ENCODE peak calls at places on chromosomes 12 and 14, in seven cellular contexts. F is fibroblast of lung, D is adrenal gland, C is GM23338, R is testis, I is HCT116, T is neural progenitor cell. G is an unnamed sample. For H3K36me3, the result is how much of the 10 kb centered on the place peaks cover.

GRCh38 chr14:71005076-71005475 is 97.8 kb downstream of the PCNX1 start:
- DNase-seq in C (no peak), F (no peak), D (no peak), T (no peak), I (no peak), R (no peak), G (no peak)

GRCh38 chr12:124768462-124769165 is 95.0 kb downstream of the SCARB1 start:
- DNase-seq in D (no peak), R (no peak), I (no peak), F (no peak), C (no peak), T (no peak), G (no peak)

GRCh38 chr14:73789996-73790581 is 61.5 kb upstream of the PTGR2 start:
- DNase-seq in D (peak), T (no peak), F (peak), R (peak), C (no peak), I (no peak), G (peak)

GRCh38 chr12:130240831-130241590 is 78.7 kb downstream of the FZD10 start:
- DNase-seq in D (no peak), R (no peak), I (no peak), F (no peak), T (no peak), C (no peak), G (no peak)

GRCh38 chr14:20412422-20412821 is 879 bp downstream of the TEP1 start:
- DNase-seq in F (peak), D (no peak), R (no peak), T (no peak), I (no peak), C (peak), G (no peak)

GRCh38 chr14:92472860-92473259 is 40.7 kb upstream of the RIN3 start:
- DNase-seq in T (no peak), I (no peak), F (no peak), D (no peak), R (peak), C (no peak), G (no peak)

GRCh38 chr12:52074006-52074405 is 4.2 kb downstream of the ATG101 start:
- DNase-seq in I (no peak), C (no peak), T (no peak), F (peak), D (no peak), R (peak), G (peak)

GRCh38 chr14:69636051-69636639 is 24.7 kb downstream of the SUSD6 start:
- DNase-seq in D (no peak), T (no peak), F (no peak), I (no peak), C (no peak), R (no peak), G (peak)

GRCh38 chr12:28253175-28253641 is 63.0 kb downstream of the CCDC91 start:
- DNase-seq in T (no peak), C (no peak), D (no peak), R (no peak), I (no peak), F (peak), G (no peak)

GRCh38 chr12:15788266-15789214 is 648 bp downstream of the EPS8 start:
- DNase-seq in I (peak), R (peak), F (peak), D (peak), C (peak), T (peak), G (peak)

GRCh38 chr12:47376937-47377336 is 297.2 kb upstream of the AMIGO2 start:
- DNase-seq in C (no peak), D (peak), T (no peak), I (no peak), R (no peak), F (peak), G (no peak)

GRCh38 chr12:32302218-32302826 is 97.0 kb upstream of the FGD4 start:
- DNase-seq in D (no peak), C (peak), T (peak), F (peak), R (no peak), I (peak), G (no peak)

GRCh38 chr12:57472391-57472790 is 7.3 kb downstream of the ARHGAP9 start:
- DNase-seq in I (no peak), R (no peak), C (no peak), T (no peak), F (no peak), D (no peak), G (no peak)

GRCh38 chr12:57474430-57474829 is 5.2 kb downstream of the ARHGAP9 start:
- DNase-seq in R (no peak), C (no peak), I (no peak), D (no peak), T (no peak), F (no peak), G (no peak)

GRCh38 chr12:57474862-57475261 is 4.8 kb downstream of the ARHGAP9 start:
- DNase-seq in I (no peak), R (no peak), F (no peak), D (no peak), T (no peak), C (no peak), G (no peak)

GRCh38 chr12:57473392-57473791 is 6.3 kb downstream of the ARHGAP9 start:
- DNase-seq in T (no peak), I (no peak), C (no peak), R (no peak), D (no peak), F (no peak), G (no peak)

GRCh38 chr12:57473886-57474285 is 5.8 kb downstream of the ARHGAP9 start:
- DNase-seq in F (no peak), I (no peak), C (no peak), R (no peak), T (no peak), D (no peak), G (no peak)
- H3K36me3 ChIP-seq in F (under half), I (under half), C (under half), R (under half), T (under half), D (under half), G (under half)

GRCh38 chr14:100546051-100546443 is 41.2 kb downstream of the BEGAIN start:
- DNase-seq in I (no peak), T (no peak), F (no peak), D (peak), R (peak), C (no peak), G (peak)
- H3K4me3 ChIP-seq in I (peak), T (no peak), F (peak), D (no peak), R (peak), C (no peak), G (peak)

DNA sequence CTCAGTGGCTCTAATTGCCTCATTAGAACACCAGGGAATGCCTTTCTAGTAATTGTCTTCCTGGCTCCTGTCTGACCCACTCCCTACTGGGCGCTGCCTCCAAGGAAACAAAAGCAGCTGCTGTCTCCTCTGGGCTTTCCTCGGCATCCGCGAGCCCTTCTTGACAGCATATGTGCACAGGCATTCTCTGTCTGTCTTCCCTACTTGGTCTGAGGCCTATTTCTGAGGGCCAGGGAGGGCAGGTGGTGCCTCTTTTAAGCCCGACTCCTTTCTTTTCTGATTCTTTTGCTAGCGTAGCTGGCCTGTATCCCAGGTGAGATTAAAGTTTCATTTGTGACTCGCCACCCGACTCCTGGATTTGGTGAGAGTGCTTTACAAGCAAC is 186.4 kb upstream of the RMST start:
- DNase-seq in I (no peak), T (peak), F (no peak), C (peak), R (peak), D (no peak), G (no peak)
- H3K27ac ChIP-seq in I (no peak), T (peak), F (no peak), C (no peak), R (no peak), D (no peak), G (no peak)

DNA sequence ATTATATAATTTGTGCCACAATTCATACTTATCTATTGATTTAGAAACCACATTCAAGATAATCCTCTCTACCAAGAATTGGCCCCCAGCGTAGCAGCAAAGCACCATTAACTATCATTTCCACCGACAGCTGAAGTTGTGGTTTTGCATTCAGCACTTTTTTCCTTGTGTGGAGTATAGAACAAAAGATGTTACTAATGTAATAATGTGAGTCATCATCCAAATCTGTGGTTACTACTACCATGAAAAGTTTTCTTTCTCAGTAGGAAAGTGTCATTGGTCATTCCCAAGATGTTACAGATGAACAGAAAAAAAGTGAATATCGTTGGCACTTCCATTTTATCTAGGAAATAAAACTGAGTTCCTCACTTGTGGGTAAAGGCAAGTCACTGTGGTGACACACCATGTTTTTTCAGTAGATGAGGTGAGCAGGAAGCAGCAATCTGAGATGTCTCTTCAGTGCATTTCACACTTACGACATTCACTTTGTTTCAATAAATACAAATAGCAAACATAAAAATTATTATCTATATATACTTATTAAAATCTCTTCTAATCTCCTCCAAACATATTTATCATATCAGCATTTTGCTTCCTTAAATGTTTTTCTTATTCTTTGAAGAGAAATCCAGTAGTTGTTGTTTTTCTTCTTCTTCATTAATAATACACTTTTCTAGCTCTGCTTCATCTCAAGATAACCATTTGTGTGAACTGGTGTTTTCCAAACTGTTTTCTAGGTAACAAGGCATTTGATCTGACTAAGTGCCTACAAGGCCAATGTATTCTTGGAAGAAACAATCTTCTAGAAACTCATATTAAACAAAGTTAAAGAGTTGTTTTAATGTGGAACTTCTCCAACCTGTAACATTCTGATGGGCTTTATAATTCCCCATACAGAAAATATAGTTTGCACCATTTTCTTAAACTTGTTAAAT is 30.5 kb upstream of the IFNG start:
- DNase-seq in T (no peak), C (no peak), I (peak), F (peak), R (no peak), D (no peak), G (no peak)
- H3K36me3 ChIP-seq in T (under half), C (under half), I (under half), F (under half), R (under half), D (under half), G (under half)

GRCh38 chr12:663293-663871 is at the start of gene NINJ2:
- DNase-seq in T (no peak), F (no peak), C (no peak), I (no peak), D (no peak), R (peak), G (no peak)
- H3K4me3 ChIP-seq in T (no peak), F (peak), C (no peak), I (no peak), D (no peak), R (no peak), G (peak)

G was measured in heart right ventricle.